ENCODE peak calls at places on chromosomes 7 and 10, in five cellular contexts. One of them, this sample, is unnamed.

GRCh38 chr10:75111906-75112703 is 649 bp downstream of the SAMD8 start:
- DNase-seq in GM23248: peak; percentile 77
- DNase-seq in OCI-LY7: peak; percentile 59
- DNase-seq in GM23338: peak; percentile 76
- DNase-seq in SK-N-SH: peak; percentile 77
- DNase-seq in this sample: peak; percentile 26

GRCh38 chr7:41709621-41710020 is 6.7 kb upstream of the INHBA start:
- DNase-seq in GM23248: peak; percentile 99
- DNase-seq in GM23338: no peak
- DNase-seq in OCI-LY7: no peak
- DNase-seq in SK-N-SH: no peak
- DNase-seq in this sample: no peak

GRCh38 chr7:119964640-119965542 is 308.1 kb upstream of the KCND2 start:
- DNase-seq in GM23338: no peak
- DNase-seq in OCI-LY7: no peak
- DNase-seq in SK-N-SH: no peak
- DNase-seq in GM23248: peak; percentile 14
- DNase-seq in this sample: peak; percentile 21

GRCh38 chr10:130341325-130341724 is 205.1 kb downstream of the GLRX3 start:
- DNase-seq in SK-N-SH: peak; percentile 74
- DNase-seq in OCI-LY7: peak; percentile 18
- DNase-seq in GM23338: no peak
- DNase-seq in GM23248: no peak
- DNase-seq in this sample: peak; percentile 40

GRCh38 chr10:17950726-17951125 is 992 bp upstream of the SLC39A12 start:
- DNase-seq in SK-N-SH: no peak
- DNase-seq in OCI-LY7: no peak
- DNase-seq in GM23338: no peak
- DNase-seq in GM23248: no peak
- DNase-seq in this sample: no peak

GRCh38 chr10:2387672-2388071 is 650.3 kb upstream of the ADARB2 start:
- DNase-seq in GM23248: no peak
- DNase-seq in OCI-LY7: no peak
- DNase-seq in GM23338: no peak
- DNase-seq in SK-N-SH: no peak
- DNase-seq in this sample: no peak

GRCh38 chr7:36563706-36564325 is 160.5 kb downstream of the AOAH start:
- DNase-seq in OCI-LY7: no peak
- DNase-seq in GM23248: peak; percentile 23
- DNase-seq in GM23338: no peak
- DNase-seq in SK-N-SH: no peak
- DNase-seq in this sample: peak; percentile 63

GRCh38 chr7:42097756-42098155 is 139.3 kb downstream of the GLI3 start:
- DNase-seq in GM23248: peak; percentile 88
- DNase-seq in OCI-LY7: no peak
- DNase-seq in SK-N-SH: no peak
- DNase-seq in GM23338: no peak
- DNase-seq in this sample: no peak

GRCh38 chr10:102988404-102989314 is 70.6 kb downstream of the CNNM2 start:
- DNase-seq in OCI-LY7: no peak
- DNase-seq in GM23248: no peak
- DNase-seq in GM23338: no peak
- DNase-seq in SK-N-SH: no peak
- DNase-seq in this sample: peak; percentile 43

GRCh38 chr7:37957236-37957970 is 37.0 kb downstream of the EPDR1 start:
- DNase-seq in OCI-LY7: no peak
- DNase-seq in GM23338: no peak
- DNase-seq in SK-N-SH: no peak
- DNase-seq in GM23248: no peak
- DNase-seq in this sample: no peak

GRCh38 chr7:140674899-140675701 is 2.4 kb downstream of the ADCK2 start:
- DNase-seq in GM23248: peak; percentile 74
- DNase-seq in GM23338: peak; percentile 75
- DNase-seq in OCI-LY7: peak; percentile 40
- DNase-seq in SK-N-SH: peak; percentile 79
- DNase-seq in this sample: peak; percentile 29

GRCh38 chr7:130065500-130066152 is 4.7 kb upstream of the KLHDC10 start:
- DNase-seq in GM23338: no peak
- DNase-seq in OCI-LY7: no peak
- DNase-seq in GM23248: peak; percentile 16
- DNase-seq in SK-N-SH: no peak
- DNase-seq in this sample: no peak

GRCh38 chr7:45580053-45580872 is 6.1 kb downstream of the ADCY1 start:
- DNase-seq in GM23338: peak; percentile 64
- DNase-seq in GM23248: peak; percentile 13
- DNase-seq in OCI-LY7: no peak
- DNase-seq in SK-N-SH: peak; percentile 80
- DNase-seq in this sample: no peak

GRCh38 chr7:77544523-77544922 is 7.4 kb downstream of the PTPN12 start:
- DNase-seq in GM23248: no peak
- DNase-seq in SK-N-SH: no peak
- DNase-seq in GM23338: no peak
- DNase-seq in OCI-LY7: no peak
- DNase-seq in this sample: no peak

GRCh38 chr10:47403401-47404318 is 19.6 kb upstream of the ZNF488 start:
- DNase-seq in SK-N-SH: no peak
- DNase-seq in GM23248: no peak
- DNase-seq in OCI-LY7: no peak
- DNase-seq in GM23338: no peak
- DNase-seq in this sample: no peak

GRCh38 chr7:51620690-51621089 is 304.1 kb upstream of the COBL start:
- DNase-seq in SK-N-SH: no peak
- DNase-seq in OCI-LY7: no peak
- DNase-seq in GM23338: peak; percentile 58
- DNase-seq in GM23248: no peak
- DNase-seq in this sample: no peak

GRCh38 chr7:117830422-117830954 is 42.8 kb downstream of the CTTNBP2 start:
- DNase-seq in GM23248: no peak
- DNase-seq in OCI-LY7: no peak
- DNase-seq in SK-N-SH: no peak
- DNase-seq in GM23338: no peak
- DNase-seq in this sample: no peak

GRCh38 chr7:130904031-130904757 is 170.2 kb upstream of the KLF14 start:
- DNase-seq in GM23248: peak; percentile 93
- DNase-seq in SK-N-SH: no peak
- DNase-seq in OCI-LY7: no peak
- DNase-seq in GM23338: no peak
- DNase-seq in this sample: no peak

GRCh38 chr7:6242561-6242960 is 29.9 kb downstream of the CYTH3 start:
- DNase-seq in GM23338: no peak
- DNase-seq in GM23248: peak; percentile 68
- DNase-seq in SK-N-SH: no peak
- DNase-seq in OCI-LY7: no peak
- DNase-seq in this sample: no peak

GRCh38 chr10:33306126-33306525 is 28.3 kb downstream of the NRP1 start:
- DNase-seq in GM23338: no peak
- DNase-seq in GM23248: no peak
- DNase-seq in OCI-LY7: no peak
- DNase-seq in SK-N-SH: no peak
- DNase-seq in this sample: no peak

GRCh38 chr10:69645751-69646687 is 16.0 kb downstream of the FAM241B start:
- DNase-seq in OCI-LY7: no peak
- DNase-seq in GM23338: peak; percentile 41
- DNase-seq in SK-N-SH: peak; percentile 64
- DNase-seq in GM23248: no peak
- DNase-seq in this sample: no peak

GRCh38 chr10:72727128-72727527 is 35.2 kb downstream of the MCU start:
- DNase-seq in GM23338: no peak
- DNase-seq in OCI-LY7: no peak
- DNase-seq in SK-N-SH: peak; percentile 15
- DNase-seq in GM23248: peak; percentile 32
- DNase-seq in this sample: no peak

GRCh38 chr7:101243786-101244384 is 996 bp downstream of the FIS1 start:
- DNase-seq in GM23338: peak; percentile 82
- DNase-seq in SK-N-SH: peak; percentile 95
- DNase-seq in OCI-LY7: no peak
- DNase-seq in GM23248: peak; percentile 71
- DNase-seq in this sample: no peak

GRCh38 chr10:23417254-23417653 is 21.6 kb upstream of the OTUD1 start:
- DNase-seq in GM23248: no peak
- DNase-seq in OCI-LY7: no peak
- DNase-seq in GM23338: peak; percentile 74
- DNase-seq in SK-N-SH: no peak
- DNase-seq in this sample: no peak

GRCh38 chr7:106987777-106988176 is 56.7 kb upstream of the PRKAR2B start:
- DNase-seq in SK-N-SH: no peak
- DNase-seq in OCI-LY7: no peak
- DNase-seq in GM23248: no peak
- DNase-seq in GM23338: no peak
- DNase-seq in this sample: no peak

GRCh38 chr10:48336978-48337599 is 30.6 kb downstream of the MAPK8 start:
- DNase-seq in GM23338: no peak
- DNase-seq in SK-N-SH: no peak
- DNase-seq in OCI-LY7: no peak
- DNase-seq in GM23248: no peak
- DNase-seq in this sample: no peak

GRCh38 chr7:94041529-94041928 is 37.4 kb upstream of the BET1 start:
- DNase-seq in SK-N-SH: no peak
- DNase-seq in GM23338: no peak
- DNase-seq in OCI-LY7: no peak
- DNase-seq in GM23248: peak; percentile 66
- DNase-seq in this sample: no peak

GRCh38 chr10:13809447-13809846 is 222.7 kb downstream of the PRPF18 start:
- DNase-seq in OCI-LY7: no peak
- DNase-seq in GM23338: peak; percentile 89
- DNase-seq in GM23248: no peak
- DNase-seq in SK-N-SH: no peak
- DNase-seq in this sample: no peak

GRCh38 chr10:100806356-100806645 is 60.9 kb downstream of the PAX2 start:
- DNase-seq in GM23338: no peak
- DNase-seq in OCI-LY7: no peak
- DNase-seq in GM23248: no peak
- DNase-seq in SK-N-SH: peak; percentile 75
- DNase-seq in this sample: no peak

GRCh38 chr7:123797673-123798526 is 47.1 kb upstream of the HYAL4 start:
- DNase-seq in GM23248: peak; percentile 61
- DNase-seq in GM23338: peak; percentile 86
- DNase-seq in SK-N-SH: peak; percentile 40
- DNase-seq in OCI-LY7: peak; percentile 17
- DNase-seq in this sample: peak; percentile 57

GRCh38 chr10:133308431-133309110 is at the start of the genes TUBGCP2 and ZNF511:
- DNase-seq in OCI-LY7: peak; percentile 91
- DNase-seq in GM23248: peak; percentile 94
- DNase-seq in GM23338: peak; percentile 81
- DNase-seq in SK-N-SH: peak; percentile 95
- DNase-seq in this sample: peak; percentile 82

GRCh38 chr10:127977368-127978009 is 70.6 kb downstream of the PTPRE start:
- DNase-seq in GM23248: peak; percentile 81
- DNase-seq in SK-N-SH: peak; percentile 72
- DNase-seq in OCI-LY7: no peak
- DNase-seq in GM23338: no peak
- DNase-seq in this sample: no peak

GRCh38 chr10:73850863-73851461 is 23.4 kb downstream of the CAMK2G start:
- DNase-seq in OCI-LY7: no peak
- DNase-seq in GM23338: peak; percentile 43
- DNase-seq in SK-N-SH: peak; percentile 52
- DNase-seq in GM23248: peak; percentile 93
- DNase-seq in this sample: no peak

GRCh38 chr10:87675396-87676376 is 16.0 kb downstream of the PAPSS2 start:
- DNase-seq in SK-N-SH: no peak
- DNase-seq in GM23248: peak; percentile 47
- DNase-seq in GM23338: peak; percentile 52
- DNase-seq in OCI-LY7: no peak
- DNase-seq in this sample: no peak

DNA sequence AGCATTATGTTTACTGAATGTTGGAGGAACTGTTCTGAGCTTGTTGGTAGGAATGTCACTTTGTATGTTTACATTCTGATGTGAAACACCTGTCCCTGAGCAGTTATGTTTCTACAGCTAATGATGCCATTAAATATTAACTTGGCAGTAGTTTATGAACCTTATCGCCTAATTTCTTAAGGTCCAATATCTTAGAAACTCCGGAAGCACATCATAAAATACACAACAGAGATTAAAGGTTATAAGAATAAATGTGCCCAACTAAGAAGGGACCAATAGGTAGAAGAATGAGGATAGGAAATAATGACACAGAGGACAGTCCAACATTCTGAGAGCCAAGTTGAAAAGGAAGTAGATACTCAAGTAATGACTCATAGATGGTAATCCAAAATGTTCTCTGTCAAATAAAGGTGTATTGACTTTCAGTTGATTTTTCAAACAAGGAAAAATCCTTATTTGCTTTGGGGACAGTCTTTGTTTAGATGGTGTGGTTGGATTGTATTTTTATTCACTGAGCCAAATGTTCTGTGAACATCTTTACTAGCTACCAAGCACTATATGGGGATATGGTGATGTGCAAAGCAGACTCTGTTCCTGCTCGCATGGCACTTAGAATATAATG is 31.9 kb downstream of the LCOR start:
- DNase-seq in GM23338: no peak
- DNase-seq in OCI-LY7: no peak
- DNase-seq in GM23248: peak; percentile 73
- DNase-seq in SK-N-SH: no peak
- DNase-seq in this sample: no peak
- H3K4me2 ChIP-seq in GM23338: no peak overlapping the region
- H3K4me2 ChIP-seq in OCI-LY7: no peak overlapping the region
- H3K4me2 ChIP-seq in GM23248: peak overlapping the region; percentile 24
- H3K4me2 ChIP-seq in SK-N-SH: peak overlapping the region; percentile 43
- H3K4me2 ChIP-seq in this sample: no peak overlapping the region

GRCh38 chr7:22853674-22854157 is 31.1 kb upstream of the TOMM7 start:
- DNase-seq in GM23248: peak; percentile 58
- DNase-seq in SK-N-SH: peak; percentile 88
- DNase-seq in OCI-LY7: peak; percentile 83
- DNase-seq in GM23338: peak; percentile 70
- DNase-seq in this sample: peak; percentile 53
- TF ChIP-seq EZH2phosphoT487 in GM23248: no peak
- TF ChIP-seq EZH2phosphoT487 in SK-N-SH: no peak
- TF ChIP-seq EZH2phosphoT487 in OCI-LY7: no peak
- TF ChIP-seq EZH2phosphoT487 in GM23338: no peak
- TF ChIP-seq EZH2phosphoT487 in this sample: no peak

DNA sequence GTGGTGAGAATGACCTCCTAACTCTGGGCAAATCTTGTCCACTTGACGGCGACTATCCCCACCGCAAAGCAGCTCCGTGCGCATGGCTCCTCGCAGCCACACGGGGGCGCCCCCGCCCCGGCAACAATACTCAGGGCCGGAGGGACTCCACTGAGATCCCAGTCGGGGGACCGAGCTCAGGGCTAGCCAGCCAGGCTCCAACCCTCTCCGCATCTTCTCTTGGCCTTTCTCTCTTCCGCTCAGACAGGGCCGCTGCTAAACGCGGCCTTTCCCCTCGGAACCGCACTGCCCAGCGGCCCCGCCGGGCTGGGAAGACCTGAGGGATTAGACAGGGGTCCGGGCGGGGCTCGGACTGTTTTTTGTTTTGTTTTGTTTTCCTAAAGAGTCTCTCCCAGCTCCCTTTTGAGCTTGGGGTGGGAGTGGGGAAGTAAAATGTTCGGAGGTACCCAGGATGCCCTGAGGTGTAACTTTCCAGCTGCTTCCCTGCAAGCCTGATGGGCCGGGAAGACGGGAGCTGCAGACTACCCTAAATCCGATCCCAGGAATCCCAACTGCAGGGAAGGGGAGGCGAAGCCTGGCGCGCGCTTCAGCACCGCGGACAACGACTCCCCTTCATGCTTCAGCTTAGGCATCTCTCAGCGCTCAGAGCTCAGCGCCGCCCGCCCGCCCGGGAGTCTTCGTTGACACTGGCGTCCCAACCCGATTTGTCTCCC is 2.7 kb downstream of the KCNIP2 start:
- DNase-seq in GM23248: peak; percentile 90
- DNase-seq in OCI-LY7: peak; percentile 75
- DNase-seq in SK-N-SH: peak; percentile 93
- DNase-seq in GM23338: peak; percentile 96
- DNase-seq in this sample: peak; percentile 83
- H3K4me3 ChIP-seq in GM23248: peak overlapping the region; percentile 67
- H3K4me3 ChIP-seq in OCI-LY7: no peak overlapping the region
- H3K4me3 ChIP-seq in SK-N-SH: no peak overlapping the region
- H3K4me3 ChIP-seq in GM23338: peak overlapping the region; percentile 91
- H3K4me3 ChIP-seq in this sample: peak overlapping the region; percentile 64

GRCh38 chr10:71266147-71266917 is 52.7 kb upstream of the SLC29A3 start:
- DNase-seq in GM23338: peak; percentile 45
- DNase-seq in OCI-LY7: no peak
- DNase-seq in SK-N-SH: peak; percentile 76
- DNase-seq in GM23248: peak; percentile 70
- DNase-seq in this sample: no peak
- H3K4me2 ChIP-seq in GM23338: no peak overlapping the region
- H3K4me2 ChIP-seq in OCI-LY7: no peak overlapping the region
- H3K4me2 ChIP-seq in SK-N-SH: peak overlapping the region; percentile 37
- H3K4me2 ChIP-seq in GM23248: no peak overlapping the region
- H3K4me2 ChIP-seq in this sample: no peak overlapping the region

This sample was measured in MM.1S.